ENCODE peak calls at places on chromosomes 11 and 22, in eight cellular contexts. Y, L, Q, R, O, N, Z and P are unnamed samples. For H3K27me3, the result is how much of the 10 kb centered on the place peaks cover.

GRCh38 chr11:14270690-14271542 is 88.1 kb downstream of the RRAS2 start:
- DNase-seq in Q (no peak), N (no peak), L (no peak), Z (no peak), O (no peak), R (no peak), Y (no peak), P (no peak)

GRCh38 chr22:42608481-42609361 is 6.0 kb downstream of the POLDIP3 start:
- DNase-seq in N (no peak), L (no peak), Z (peak), R (no peak), Q (no peak), Y (no peak), O (no peak), P (no peak)

GRCh38 chr11:86442827-86443226 is 68.1 kb downstream of the CCDC81 start:
- DNase-seq in Z (no peak), O (no peak), L (no peak), Q (no peak), Y (no peak), R (no peak), N (no peak), P (no peak)

GRCh38 chr11:80327971-80328614 is 887.3 kb upstream of the TENM4 start:
- DNase-seq in R (peak), Y (no peak), Z (no peak), N (no peak), O (no peak), Q (no peak), L (no peak), P (no peak)

GRCh38 chr11:87290304-87290922 is 252.7 kb downstream of the TMEM135 start:
- DNase-seq in Q (no peak), L (no peak), O (peak), Y (no peak), Z (no peak), R (peak), N (no peak), P (no peak)

GRCh38 chr11:12693485-12694181 is 19.4 kb downstream of the TEAD1 start:
- DNase-seq in Y (no peak), Z (no peak), L (no peak), Q (no peak), O (peak), N (peak), R (no peak), P (peak)

GRCh38 chr11:72727521-72727920 is 24.7 kb downstream of the ARAP1 start:
- DNase-seq in O (no peak), Y (no peak), L (no peak), Z (no peak), N (no peak), R (no peak), Q (no peak), P (no peak)

GRCh38 chr11:104151404-104152204 is 12.3 kb downstream of the PDGFD start:
- DNase-seq in L (no peak), O (no peak), Q (no peak), R (no peak), N (no peak), Z (no peak), Y (no peak), P (no peak)

GRCh38 chr11:122803306-122803705 is 35.0 kb upstream of the CRTAM start:
- DNase-seq in Y (no peak), Z (no peak), O (no peak), Q (no peak), R (no peak), N (no peak), L (no peak), P (no peak)

GRCh38 chr22:30582788-30583575 is 8.5 kb upstream of the GAL3ST1 start:
- DNase-seq in R (no peak), L (no peak), N (no peak), Y (no peak), O (no peak), Q (no peak), Z (peak), P (no peak)

GRCh38 chr11:59954219-59954847 is 9.5 kb upstream of the OOSP4A start:
- DNase-seq in Q (no peak), Z (no peak), N (no peak), R (no peak), Y (no peak), L (no peak), O (no peak), P (no peak)

GRCh38 chr11:119029340-119030028 is 1.2 kb downstream of the SLC37A4 start:
- DNase-seq in L (no peak), R (no peak), Z (no peak), Y (no peak), N (peak), Q (no peak), O (peak), P (no peak)

DNA sequence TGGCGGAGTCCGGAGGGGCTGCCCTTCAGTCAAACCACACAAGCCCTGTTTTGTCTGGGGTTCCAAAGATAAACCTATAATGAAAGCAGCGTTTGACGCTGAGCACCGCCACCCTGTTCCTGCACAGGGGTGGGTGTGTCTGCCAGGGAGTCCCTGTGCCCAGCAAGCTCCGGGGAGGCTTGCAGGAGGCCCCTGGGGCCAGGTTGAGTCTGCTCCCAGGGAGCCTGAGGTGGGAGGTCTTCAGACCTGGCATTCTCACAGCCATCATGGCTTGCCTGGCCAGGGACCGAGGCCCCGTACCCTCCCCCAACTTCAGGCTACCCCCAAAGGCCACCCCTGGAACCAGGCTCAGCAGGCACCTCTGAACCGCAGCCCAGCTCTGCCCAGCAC is 89.0 kb upstream of the KCNQ1OT1 start:
- DNase-seq in Y (no peak), Q (no peak), N (peak), Z (no peak), R (no peak), L (no peak), O (no peak), P (no peak)
- H3K27me3 ChIP-seq in Y (under half), Q (under half), N (under half), Z (under half), R (under half), L (under half), O (under half), P (under half)

GRCh38 chr11:69644071-69644961 is 3.4 kb downstream of the CCND1 start:
- DNase-seq in R (no peak), Z (no peak), Y (no peak), Q (no peak), L (no peak), N (peak), O (peak), P (peak)
- H3K4me3 ChIP-seq in R (no peak), Z (no peak), Y (no peak), Q (no peak), L (no peak), N (peak), O (peak), P (no peak)

DNA sequence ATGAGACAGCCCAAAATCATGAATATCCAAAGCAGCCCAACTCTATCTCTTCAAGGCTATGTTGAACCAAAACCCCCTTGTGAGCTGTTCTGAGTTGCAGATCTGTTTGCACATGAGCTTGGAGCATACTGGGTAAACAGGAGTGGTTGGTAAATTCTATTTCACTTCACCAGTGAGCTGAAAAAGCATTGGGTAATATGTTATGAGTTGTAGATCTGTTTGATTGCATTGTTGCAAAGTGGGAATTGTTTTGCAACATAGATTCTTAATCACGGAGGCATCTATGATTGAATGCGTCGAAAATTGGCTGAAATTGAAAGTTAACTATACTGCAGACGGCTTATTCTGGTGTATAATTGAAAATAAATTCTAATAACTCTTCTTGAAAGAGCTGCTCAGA is 263.6 kb downstream of the NTM start:
- DNase-seq in O (no peak), Z (no peak), Q (no peak), Y (no peak), L (no peak), R (no peak), N (no peak), P (no peak)
- H3K27me3 ChIP-seq in O (under half), Z (under half), Q (under half), Y (under half), L (under half), R (under half), N (under half), P (under half)

DNA sequence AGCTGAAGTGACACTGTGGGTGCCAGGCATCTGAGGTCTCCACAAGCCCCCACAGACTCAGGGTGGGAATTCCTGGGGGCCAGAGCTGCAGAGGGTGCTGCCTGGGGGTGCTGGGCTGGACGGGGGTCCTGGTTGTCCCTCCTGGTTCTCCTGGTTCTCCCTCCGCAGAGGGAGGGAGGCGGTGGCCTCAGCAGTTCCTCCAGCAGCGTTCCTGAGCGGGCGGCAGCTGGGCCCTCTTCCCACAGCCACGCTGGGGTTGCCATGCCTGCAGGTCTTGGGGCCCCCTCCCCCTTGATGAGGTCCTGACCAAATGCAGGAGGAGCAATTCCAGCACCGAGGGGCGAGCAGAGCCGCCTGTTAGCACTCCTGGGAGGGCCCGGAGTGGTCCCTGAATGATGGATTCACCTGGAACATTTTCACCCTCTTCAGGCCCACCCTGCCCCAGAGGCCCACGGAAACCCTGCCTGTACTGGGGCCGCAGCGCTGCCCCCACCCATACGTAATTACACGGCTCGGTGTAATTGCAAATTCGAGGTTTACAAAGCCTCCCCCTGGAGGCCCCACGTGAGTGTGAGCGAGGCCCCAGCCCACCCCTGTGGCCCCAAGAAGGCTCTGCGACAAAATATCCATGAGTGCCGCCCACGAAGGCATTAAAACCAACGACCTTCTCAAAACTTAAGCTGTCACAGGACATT is 635 bp downstream of the C11orf21 start:
- DNase-seq in O (no peak), R (no peak), L (no peak), Q (peak), Y (no peak), N (peak), Z (no peak), P (peak)
- H3K4me3 ChIP-seq in O (no peak), R (no peak), L (peak), Q (peak), Y (peak), N (no peak), Z (no peak), P (peak)

GRCh38 chr11:69801513-69802335 is 17.5 kb downstream of the FGF3 start:
- DNase-seq in O (peak), N (peak), R (peak), Y (no peak), L (no peak), Q (no peak), Z (no peak), P (no peak)

GRCh38 chr11:69799582-69799981 is 19.6 kb downstream of the FGF3 start:
- DNase-seq in Q (no peak), N (no peak), O (peak), L (no peak), R (peak), Z (no peak), Y (no peak), P (no peak)

GRCh38 chr11:69797737-69798528 is 21.3 kb downstream of the FGF3 start:
- DNase-seq in O (no peak), Y (no peak), Z (no peak), L (no peak), N (no peak), Q (no peak), R (no peak), P (no peak)

GRCh38 chr11:69799097-69799496 is 20.1 kb downstream of the FGF3 start:
- DNase-seq in R (no peak), O (no peak), Y (no peak), Z (no peak), L (no peak), N (no peak), Q (no peak), P (no peak)

DNA sequence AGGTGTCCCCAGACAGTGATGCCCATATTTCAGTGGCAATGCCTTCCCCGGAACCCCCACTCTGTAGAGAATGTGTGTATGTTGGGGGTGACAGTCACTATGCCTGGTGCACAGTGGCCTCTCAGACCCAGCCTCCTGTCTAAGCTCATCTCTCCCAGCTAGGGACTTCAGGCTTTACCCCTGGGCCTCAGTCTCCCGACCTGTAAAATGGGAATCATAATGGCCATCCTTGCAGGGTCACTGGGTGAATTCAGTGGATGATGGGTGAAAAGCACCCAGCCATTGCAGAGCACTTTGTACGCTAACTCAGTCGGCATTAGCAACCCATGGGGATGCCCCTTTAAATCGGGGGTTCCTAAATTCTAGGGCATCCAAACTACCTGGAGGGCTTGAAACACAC is 18.9 kb downstream of the FGF3 start:
- DNase-seq in L (no peak), O (no peak), N (no peak), Q (no peak), Z (no peak), R (no peak), Y (no peak), P (no peak)
- H3K27me3 ChIP-seq in L (under half), O (under half), N (under half), Q (under half), Z (under half), R (under half), Y (under half), P (under half)

DNA sequence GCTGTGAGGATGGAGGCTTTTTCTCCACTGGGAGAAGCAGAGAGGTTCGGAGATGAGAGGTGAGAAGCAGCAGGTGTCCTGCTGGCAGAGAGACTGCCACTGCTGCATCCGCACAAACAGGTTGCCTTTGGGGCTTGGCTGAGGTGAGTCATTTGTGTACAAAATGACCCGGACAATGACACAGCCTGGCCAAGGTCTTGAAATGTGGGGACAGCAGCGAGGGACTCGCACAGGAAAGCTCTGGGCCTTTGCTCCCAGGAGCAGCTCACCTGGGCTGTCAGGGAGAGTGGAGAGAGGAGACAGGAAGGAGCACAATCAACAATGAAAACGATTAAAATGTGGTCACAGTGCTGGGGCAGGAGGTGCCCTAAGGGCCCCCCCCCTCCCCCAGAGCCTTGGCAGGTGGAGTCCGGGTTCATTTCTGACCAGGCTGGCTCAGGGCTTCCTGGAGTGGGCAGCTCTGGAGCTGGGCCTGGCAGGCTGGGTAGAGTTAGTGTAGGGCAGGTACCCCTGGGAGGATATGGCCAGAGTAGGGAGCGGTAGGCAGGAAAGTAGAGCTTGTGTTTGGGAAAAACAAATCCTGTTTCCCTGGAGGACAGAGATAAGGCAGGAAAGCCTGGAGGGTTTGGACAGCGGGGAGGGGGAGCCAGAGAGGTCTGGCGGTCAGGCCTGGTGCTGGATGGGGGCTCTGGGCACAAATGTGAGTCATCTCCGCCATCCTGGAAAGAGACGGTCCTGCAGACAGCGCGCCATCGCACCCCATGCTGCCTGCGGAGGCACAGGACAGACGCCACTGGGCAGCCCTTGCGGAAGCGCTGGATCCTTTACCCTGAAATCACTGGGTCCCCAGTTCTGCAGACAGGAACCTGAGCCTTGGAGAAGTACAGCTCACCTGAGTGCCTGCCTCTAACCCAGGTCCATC is 37.8 kb upstream of the CELSR1 start:
- DNase-seq in R (peak), Y (no peak), Z (no peak), Q (no peak), N (peak), L (no peak), O (peak), P (peak)
- H3K4me3 ChIP-seq in R (peak), Y (no peak), Z (no peak), Q (no peak), N (no peak), L (no peak), O (no peak), P (peak)

GRCh38 chr11:134497586-134497985 is 85.5 kb upstream of the B3GAT1 start:
- DNase-seq in L (no peak), O (no peak), N (no peak), Z (peak), Q (no peak), R (no peak), Y (no peak), P (peak)
- H3K27me3 ChIP-seq in L (under half), O (under half), N (under half), Z (under half), Q (under half), R (under half), Y (under half), P (under half)

DNA sequence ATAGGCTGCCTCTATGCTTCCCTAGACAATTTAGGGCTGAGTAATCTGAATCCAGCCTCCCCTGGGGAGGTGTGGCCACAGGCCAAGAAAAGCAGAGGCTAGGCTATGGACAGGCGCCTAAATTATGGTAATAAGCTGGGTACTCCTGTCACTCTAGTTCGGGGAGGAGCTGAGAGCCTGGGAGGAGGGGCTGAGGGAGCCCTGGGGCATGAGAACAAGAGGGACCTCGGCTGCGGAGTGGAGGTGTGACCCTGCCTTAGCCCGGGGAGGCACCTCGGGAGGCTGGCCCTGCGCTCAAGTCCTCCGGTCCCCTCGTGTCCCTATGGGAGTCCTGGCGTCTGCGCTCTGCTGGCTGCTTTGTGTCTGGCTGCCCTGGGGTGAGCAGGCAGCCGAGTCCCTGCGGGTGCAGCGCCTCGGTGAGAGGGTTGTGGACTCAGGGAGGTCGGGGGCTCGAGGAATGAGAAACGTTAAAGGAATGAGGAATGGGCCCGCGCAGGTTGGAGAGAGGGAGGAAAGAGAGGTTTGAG is at the start of gene OTOG:
- DNase-seq in N (no peak), Z (no peak), O (peak), R (peak), Y (no peak), Q (no peak), L (no peak), P (no peak)
- H3K4me3 ChIP-seq in N (no peak), Z (no peak), O (no peak), R (peak), Y (no peak), Q (no peak), L (no peak), P (no peak)

GRCh38 chr11:126025822-126026221 is 36.8 kb downstream of the CDON start:
- DNase-seq in L (no peak), O (no peak), Z (no peak), Y (no peak), N (no peak), R (no peak), Q (no peak), P (no peak)

GRCh38 chr11:126026579-126026978 is 36.1 kb downstream of the CDON start:
- DNase-seq in N (no peak), Q (no peak), R (no peak), Y (no peak), O (no peak), L (no peak), Z (no peak), P (no peak)

GRCh38 chr11:126032374-126032773 is 30.3 kb downstream of the CDON start:
- DNase-seq in L (no peak), Q (no peak), R (no peak), Z (no peak), Y (no peak), O (no peak), N (no peak), P (no peak)

GRCh38 chr11:126029805-126030204 is 32.9 kb downstream of the CDON start:
- DNase-seq in R (no peak), Q (no peak), N (no peak), Y (no peak), Z (no peak), L (no peak), O (no peak), P (no peak)

DNA sequence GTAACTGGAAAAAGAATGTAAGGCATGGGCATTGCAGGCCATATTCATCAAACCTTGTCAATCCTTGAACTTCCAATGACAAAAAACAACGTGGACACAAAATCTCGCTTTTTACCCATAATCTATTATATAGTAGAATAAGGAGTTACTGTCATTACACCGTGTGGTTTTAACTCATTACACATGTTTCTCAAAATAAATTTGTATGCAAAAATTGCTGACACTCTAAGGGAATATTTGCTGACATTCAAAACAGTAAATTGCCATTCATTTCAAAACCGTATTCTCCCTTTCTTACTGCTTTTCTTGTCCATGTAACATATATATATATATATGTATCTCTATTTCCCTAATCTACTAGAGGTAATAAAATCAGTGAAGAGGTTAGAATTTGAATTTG is 33.4 kb downstream of the CDON start:
- DNase-seq in O (no peak), R (no peak), Q (no peak), N (no peak), L (no peak), Y (no peak), Z (no peak), P (no peak)
- H3K27me3 ChIP-seq in O (under half), R (under half), Q (under half), N (under half), L (under half), Y (under half), Z (under half), P (under half)